ENCODE peak calls at places on chromosomes 12 and 14, in seven cellular contexts. U is SK-N-SH, R is Panc1, Z is A549, G is HCT116, M is HepG2, I is GM12878. B is an unnamed sample.

GRCh38 chr14:96204151-96205058 is at the start of gene BDKRB2:
- DNase-seq in U (peak), R (no peak), Z (peak), G (peak), M (peak), I (no peak), B (peak)

GRCh38 chr12:1463073-1463905 is 131.1 kb downstream of the FBXL14 start:
- DNase-seq in U (no peak), R (no peak), Z (no peak), G (no peak), M (no peak), I (no peak), B (no peak)

GRCh38 chr14:92615451-92615850 is 101.9 kb downstream of the RIN3 start:
- DNase-seq in U (no peak), R (no peak), Z (no peak), G (no peak), M (no peak), I (peak), B (no peak)

GRCh38 chr14:104095426-104096310 is 10.2 kb downstream of the ASPG start:
- DNase-seq in U (no peak), R (no peak), Z (no peak), G (no peak), M (no peak), I (no peak), B (no peak)

GRCh38 chr14:68672609-68673285 is 120.1 kb downstream of the ZFP36L1 start:
- DNase-seq in U (no peak), R (no peak), Z (no peak), G (no peak), M (peak), I (no peak), B (no peak)

GRCh38 chr14:75018684-75019083 is 16.0 kb downstream of the EIF2B2 start:
- DNase-seq in U (no peak), R (no peak), Z (no peak), G (no peak), M (no peak), I (no peak), B (no peak)

GRCh38 chr14:102805454-102805891 is 28.2 kb downstream of the TRAF3 start:
- DNase-seq in U (no peak), R (no peak), Z (no peak), G (peak), M (no peak), I (no peak), B (no peak)

GRCh38 chr14:64970776-64971451 is 1.2 kb downstream of the RAB15 start:
- DNase-seq in U (no peak), R (no peak), Z (peak), G (no peak), M (no peak), I (no peak), B (no peak)

GRCh38 chr12:6927379-6927991 is at the start of gene ATN1:
- DNase-seq in U (peak), R (no peak), Z (peak), G (no peak), M (no peak), I (no peak), B (peak)

GRCh38 chr14:24432259-24433131 is 2.7 kb downstream of the KHNYN start:
- DNase-seq in U (peak), R (no peak), Z (no peak), G (no peak), M (no peak), I (no peak), B (no peak)

GRCh38 chr12:77366616-77367015 is 301.2 kb upstream of the E2F7 start:
- DNase-seq in U (no peak), R (no peak), Z (no peak), G (no peak), M (no peak), I (no peak), B (no peak)

DNA sequence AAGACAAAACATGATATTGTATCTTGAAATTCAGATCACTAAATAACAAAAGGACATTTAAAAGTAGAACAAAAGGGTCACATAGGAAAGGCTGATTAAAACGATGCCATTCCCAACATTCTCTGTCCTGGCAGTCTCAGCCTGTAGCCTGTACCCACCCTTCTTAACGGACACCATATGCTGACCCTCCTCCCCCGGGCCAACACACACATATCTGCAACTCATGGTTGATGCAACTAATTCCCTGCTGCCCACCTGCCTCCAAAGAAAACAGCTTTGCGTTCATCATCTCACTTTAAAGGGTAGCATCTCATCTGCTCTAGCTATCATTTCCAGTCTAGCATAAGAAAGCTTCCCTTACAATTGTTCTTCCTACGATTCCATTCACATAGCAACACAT is 93.0 kb downstream of the KCNC2 start:
- DNase-seq in U (no peak), R (no peak), Z (no peak), G (no peak), M (no peak), I (no peak), B (no peak)
- TF ChIP-seq REST in U (no peak), R (no peak), Z (no peak), G (no peak), M (no peak), I (no peak), B (no peak)

DNA sequence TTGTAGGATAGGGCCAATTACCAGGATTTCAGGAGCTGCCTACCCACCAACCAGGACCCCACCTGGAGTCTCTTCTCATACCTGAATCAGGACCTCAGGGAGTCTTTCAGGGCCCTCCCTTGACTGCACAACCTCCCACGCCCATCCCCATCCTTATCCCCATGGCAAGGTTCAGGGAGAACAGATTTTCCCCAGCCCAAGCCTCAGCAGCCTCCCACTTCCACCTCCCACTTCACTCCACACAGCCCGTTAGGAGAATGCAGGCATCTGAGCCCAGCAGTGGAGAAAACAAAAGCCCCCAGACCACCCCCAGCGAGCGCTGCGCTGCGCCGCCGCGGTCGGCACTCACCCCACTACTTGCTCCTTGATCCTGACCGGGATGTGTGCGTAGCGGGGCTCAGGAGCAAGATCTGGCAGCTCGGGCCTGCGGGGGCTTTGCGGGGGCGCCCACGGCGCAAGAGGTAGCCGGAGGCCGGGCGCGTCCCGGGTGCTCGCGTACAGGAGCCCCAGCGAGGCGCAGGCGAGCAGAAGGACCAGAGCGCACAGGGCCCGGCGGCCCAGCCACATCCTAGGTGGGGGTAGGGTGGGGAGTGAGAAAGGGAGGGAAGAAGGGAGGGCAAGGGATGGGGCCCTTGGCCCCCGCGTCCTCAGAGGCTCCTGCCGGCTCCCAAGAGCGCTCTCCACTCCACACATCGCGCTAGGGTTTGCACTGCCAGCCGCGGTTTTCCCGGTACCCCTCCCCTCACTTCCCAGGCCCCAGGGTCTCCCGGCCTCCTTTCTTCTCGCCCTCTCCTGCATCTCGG is 1.2 kb downstream of the B4GALNT1 start:
- DNase-seq in U (peak), R (no peak), Z (no peak), G (no peak), M (no peak), I (no peak), B (no peak)
- TF ChIP-seq REST in U (no peak), R (no peak), Z (no peak), G (no peak), M (no peak), I (no peak), B (no peak)

DNA sequence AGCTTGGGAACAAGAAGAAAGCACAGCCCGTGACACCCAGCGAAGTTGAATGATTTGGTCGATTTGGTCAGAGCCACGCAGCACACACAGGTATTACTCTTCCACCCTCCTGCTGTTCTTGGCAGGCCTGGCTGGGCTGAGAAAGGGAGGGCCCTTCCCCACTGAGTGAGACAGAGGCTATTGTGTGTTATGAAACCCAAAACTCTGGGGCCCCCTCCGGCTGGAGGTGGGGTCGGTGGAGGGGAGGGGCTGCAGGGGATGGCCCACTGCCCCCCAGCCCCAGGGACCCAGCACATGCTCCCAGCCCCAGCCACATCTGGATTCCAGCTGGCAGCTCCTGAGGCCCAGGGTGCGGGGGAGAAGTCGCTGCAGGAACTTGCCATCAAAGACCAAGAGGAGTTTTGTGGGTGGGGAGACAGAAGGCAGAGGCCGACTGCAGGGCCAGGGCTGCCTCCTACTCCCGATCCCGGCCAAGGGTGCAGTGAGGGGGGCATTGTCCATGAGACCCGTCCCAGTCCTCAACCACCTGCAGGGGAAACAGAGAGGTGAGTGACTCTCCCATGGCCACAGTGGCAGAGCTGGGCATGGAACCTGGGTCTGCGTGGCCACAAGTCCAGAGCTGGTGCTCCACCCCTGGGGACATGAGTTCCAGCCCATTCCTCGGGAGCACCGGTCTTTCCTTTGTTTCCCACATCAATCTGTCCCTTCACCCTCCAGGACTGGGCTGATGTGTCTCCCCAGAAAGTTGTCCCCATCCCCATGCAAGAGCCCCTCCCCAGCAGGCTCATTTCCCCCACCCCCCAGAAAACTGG is 8.7 kb downstream of the TMEM119 start:
- DNase-seq in U (peak), R (no peak), Z (no peak), G (no peak), M (no peak), I (no peak), B (no peak)
- TF ChIP-seq REST in U (no peak), R (no peak), Z (no peak), G (no peak), M (no peak), I (no peak), B (no peak)

DNA sequence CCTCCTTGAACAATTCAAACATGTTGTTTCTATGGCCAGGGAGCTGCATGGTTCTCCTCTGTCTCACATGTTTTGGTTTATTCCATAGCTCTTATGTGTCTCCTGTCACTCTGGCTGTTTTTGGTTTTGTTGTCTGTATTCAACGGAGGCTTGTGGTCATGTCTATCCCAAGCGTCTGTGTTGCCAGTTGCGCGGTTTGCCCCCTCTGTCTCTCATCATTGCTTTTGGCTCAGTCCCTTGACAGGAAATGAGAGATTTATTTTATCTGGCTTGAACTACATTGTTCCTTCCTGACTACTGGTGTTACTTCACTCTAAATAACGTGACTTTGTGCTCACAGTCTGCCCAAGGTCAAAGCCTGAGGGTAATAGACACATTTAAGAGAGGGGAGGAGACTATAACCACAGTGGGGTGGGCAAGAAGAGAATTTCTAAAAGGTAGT is 96.4 kb upstream of the SOX5 start:
- DNase-seq in U (peak), R (no peak), Z (no peak), G (no peak), M (peak), I (no peak), B (no peak)
- TF ChIP-seq REST in U (no peak), R (no peak), Z (no peak), G (no peak), M (no peak), I (no peak), B (no peak)

GRCh38 chr12:45638386-45638785 is 91.1 kb upstream of the ARID2 start:
- DNase-seq in U (no peak), R (no peak), Z (no peak), G (no peak), M (no peak), I (no peak), B (no peak)
- TF ChIP-seq REST in U (no peak), R (no peak), Z (no peak), G (no peak), M (no peak), I (no peak), B (no peak)

GRCh38 chr12:53955036-53955775 is 503 bp downstream of the HOXC12 start:
- DNase-seq in U (no peak), R (no peak), Z (no peak), G (no peak), M (no peak), I (no peak), B (no peak)

GRCh38 chr12:53955776-53956250 is 1.1 kb downstream of the HOXC12 start:
- DNase-seq in U (no peak), R (no peak), Z (no peak), G (no peak), M (no peak), I (no peak), B (no peak)

GRCh38 chr12:53958128-53958527 is 3.4 kb downstream of the HOXC12 start:
- DNase-seq in U (no peak), R (no peak), Z (no peak), G (no peak), M (no peak), I (no peak), B (no peak)

GRCh38 chr12:53956251-53956887 is 1.7 kb downstream of the HOXC12 start:
- DNase-seq in U (no peak), R (no peak), Z (no peak), G (no peak), M (no peak), I (no peak), B (peak)

DNA sequence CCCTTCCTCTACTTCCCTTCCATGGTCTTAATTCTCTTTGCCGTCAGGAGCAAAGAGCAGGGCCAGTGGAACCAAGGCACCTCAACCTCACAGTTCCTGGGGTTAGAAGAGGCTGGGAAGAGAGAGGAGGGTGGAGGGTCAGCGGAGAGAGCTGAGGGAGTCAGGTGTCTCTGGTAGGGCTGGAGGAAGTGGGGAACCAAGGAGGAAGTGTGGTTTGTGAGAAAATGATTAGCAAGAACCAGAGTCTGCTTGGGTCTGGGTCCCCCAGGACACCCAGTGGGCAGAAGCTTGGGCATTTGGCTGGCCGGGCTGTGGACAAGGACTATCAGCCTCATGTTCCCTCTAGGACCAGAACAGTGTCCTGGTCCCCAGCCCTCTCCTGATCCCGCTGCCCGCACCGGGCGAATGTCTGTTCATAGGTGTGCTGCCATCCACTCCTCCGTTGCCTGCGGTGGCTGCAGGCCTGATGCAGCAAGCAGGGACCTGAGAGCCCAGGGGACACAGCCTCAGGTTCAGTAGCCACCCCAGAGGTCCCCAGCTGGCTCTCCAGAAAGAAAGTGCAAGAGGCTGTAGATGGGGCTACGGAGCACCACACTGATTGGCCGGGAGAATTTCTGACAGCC is 2.3 kb downstream of the HOXC12 start:
- DNase-seq in U (no peak), R (no peak), Z (no peak), G (no peak), M (no peak), I (no peak), B (no peak)
- TF ChIP-seq REST in U (no peak), R (no peak), Z (no peak), G (no peak), M (no peak), I (no peak), B (no peak)

DNA sequence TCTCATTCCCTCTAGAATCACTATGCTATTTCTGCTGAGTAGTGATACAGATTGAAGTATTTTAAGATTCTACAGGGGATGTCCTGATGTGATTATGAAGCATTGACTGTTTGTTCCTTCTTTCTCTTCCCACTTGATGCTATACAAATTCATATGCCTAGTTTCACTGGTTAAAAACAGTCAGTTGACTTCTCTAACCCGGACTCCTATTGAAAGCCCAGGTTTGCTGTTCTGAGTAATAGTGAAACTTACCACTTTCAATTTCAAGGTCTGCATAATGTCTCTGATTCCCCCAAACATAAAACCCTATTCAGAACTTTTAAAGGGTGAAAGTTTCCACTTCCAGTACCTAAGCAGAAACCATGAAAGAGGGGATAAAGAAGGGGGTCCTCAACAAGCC is 117.7 kb upstream of the RPL10L start:
- DNase-seq in U (no peak), R (no peak), Z (no peak), G (no peak), M (no peak), I (peak), B (no peak)
- TF ChIP-seq REST in U (no peak), R (no peak), Z (no peak), G (no peak), M (no peak), I (no peak), B (no peak)